ENCODE peak calls at places on chromosome 2, in nine cellular contexts. J is ELF-1, Z is mesothelial cell of epicardium, A is GM06990, P is smooth muscle cell of the brain vasculature, C is AG09319, X is tibial nerve, I is ELR, S is heart left ventricle. M is an unnamed sample.

GRCh38 chr2:161886248-161886647 is 187.8 kb downstream of the DPP4 start:
- DNase-seq in X (no peak), Z (no peak), A (no peak), S (no peak), I (no peak), P (no peak), C (no peak), J (no peak), M (no peak)

GRCh38 chr2:71157124-71157802 is 26.8 kb downstream of the MPHOSPH10 start:
- DNase-seq in S (peak), Z (peak), P (no peak), I (peak), J (peak), X (peak), A (no peak), C (no peak), M (peak)

GRCh38 chr2:180442860-180443644 is 436.0 kb upstream of the CWC22 start:
- DNase-seq in I (no peak), X (no peak), Z (no peak), P (no peak), J (no peak), S (no peak), C (no peak), A (no peak), M (no peak)

GRCh38 chr2:209425082-209426071 is 1.5 kb downstream of the MAP2 start:
- DNase-seq in X (no peak), I (peak), J (no peak), C (no peak), Z (no peak), A (no peak), S (no peak), P (no peak), M (no peak)

GRCh38 chr2:66537001-66537400 is 102.1 kb downstream of the MEIS1 start:
- DNase-seq in J (peak), P (no peak), S (no peak), I (no peak), C (no peak), X (no peak), A (no peak), Z (no peak), M (no peak)

GRCh38 chr2:176129825-176130152 is 284 bp downstream of the HOXD8 start:
- DNase-seq in Z (no peak), J (no peak), X (no peak), A (no peak), I (peak), S (peak), P (no peak), C (no peak), M (no peak)

GRCh38 chr2:58870704-58871103 is 629.6 kb upstream of the FANCL start:
- DNase-seq in A (peak), C (no peak), J (no peak), P (no peak), S (no peak), Z (no peak), I (peak), X (no peak), M (no peak)

GRCh38 chr2:29120846-29121245 is 5.6 kb downstream of the CLIP4 start:
- DNase-seq in J (no peak), Z (no peak), P (no peak), A (no peak), I (no peak), S (no peak), C (no peak), X (no peak), M (no peak)